ENCODE peak calls at places on chromosome 13, in four cellular contexts. Q is lower leg skin, V is fibroblast of mammary gland, B is cardiac muscle cell. U is an unnamed sample.

GRCh38 chr13:44576396-44577235 is 486 bp upstream of the TSC22D1 start:
- DNase-seq in B (peak; percentile 52), Q (no peak), V (no peak), U (no peak)

GRCh38 chr13:76894401-76895110 is 8.4 kb upstream of the KCTD12 start:
- DNase-seq in Q (no peak), B (no peak), V (no peak), U (no peak)

GRCh38 chr13:91087276-91087675 is 260.2 kb upstream of the MIR17HG start:
- DNase-seq in Q (no peak), B (no peak), V (no peak), U (no peak)

GRCh38 chr13:54637377-54637776 is 1608.8 kb downstream of the OLFM4 start:
- DNase-seq in B (peak; percentile 82), V (no peak), Q (no peak), U (no peak)

GRCh38 chr13:50156140-50156539 is 140.9 kb downstream of the KCNRG start:
- DNase-seq in V (peak; percentile 64), B (no peak), Q (no peak), U (peak; percentile 67)

GRCh38 chr13:23348270-23349126 is 85.0 kb downstream of the SACS start:
- DNase-seq in Q (no peak), V (peak; percentile 64), B (peak; percentile 13), U (peak; percentile 5)

GRCh38 chr13:104616990-104617389 is 1550.8 kb upstream of the SLC10A2 start:
- DNase-seq in Q (no peak), V (no peak), B (no peak), U (no peak)

GRCh38 chr13:99361197-99361596 is 54.0 kb upstream of the GPR183 start:
- DNase-seq in Q (no peak), B (no peak), V (no peak), U (no peak)

GRCh38 chr13:31172001-31172400 is 10.3 kb upstream of the HSPH1 start:
- DNase-seq in V (peak; percentile 45), Q (no peak), B (no peak), U (peak; percentile 68)

GRCh38 chr13:103386341-103386740 is 320.1 kb upstream of the SLC10A2 start:
- DNase-seq in B (peak; percentile 72), V (peak; percentile 17), Q (no peak), U (peak; percentile 2)

GRCh38 chr13:39767791-39768564 is 112.5 kb downstream of the COG6 start:
- DNase-seq in B (no peak), Q (no peak), V (no peak), U (no peak)

GRCh38 chr13:42745655-42746054 is 35.7 kb upstream of the FAM216B start:
- DNase-seq in V (peak; percentile 47), B (no peak), Q (no peak), U (no peak)

GRCh38 chr13:112069727-112070300 is 2.9 kb downstream of the SOX1 start:
- DNase-seq in V (no peak), Q (no peak), B (no peak), U (no peak)

GRCh38 chr13:40164137-40164536 is 502.3 kb downstream of the FOXO1 start:
- DNase-seq in Q (no peak), B (no peak), V (peak; percentile 86), U (no peak)

GRCh38 chr13:29540799-29541198 is 54.7 kb downstream of the SLC7A1 start:
- DNase-seq in B (no peak), Q (no peak), V (no peak), U (no peak)

GRCh38 chr13:29546662-29547061 is 48.8 kb downstream of the SLC7A1 start:
- DNase-seq in B (no peak), Q (no peak), V (no peak), U (no peak)

GRCh38 chr13:29545988-29546387 is 49.5 kb downstream of the SLC7A1 start:
- DNase-seq in Q (no peak), B (no peak), V (no peak), U (no peak)

GRCh38 chr13:29541400-29541799 is 54.1 kb downstream of the SLC7A1 start:
- DNase-seq in B (no peak), Q (no peak), V (no peak), U (no peak)

GRCh38 chr13:29543230-29544215 is 52.0 kb downstream of the SLC7A1 start:
- DNase-seq in V (peak; percentile 69), Q (no peak), B (no peak), U (no peak)
- TF ChIP-seq CTCF in V (peak; percentile 7), Q (no peak), B (no peak), U (peak; percentile 1)

GRCh38 chr13:86425127-86425526 is 625.9 kb upstream of the SLITRK6 start:
- DNase-seq in V (no peak), B (peak; percentile 20), Q (no peak), U (no peak)

GRCh38 chr13:86426437-86426836 is 627.2 kb upstream of the SLITRK6 start:
- DNase-seq in B (no peak), V (no peak), Q (no peak), U (no peak)
- H3K4me3 ChIP-seq in B (no peak overlapping the region), V (no peak overlapping the region), Q (no peak overlapping the region), U (no peak overlapping the region)

GRCh38 chr13:94177041-94177440 is 302.4 kb downstream of the DCT start:
- DNase-seq in V (peak; percentile 24), B (no peak), Q (no peak), U (no peak)

GRCh38 chr13:94174009-94174408 is 305.5 kb downstream of the DCT start:
- DNase-seq in Q (no peak), V (no peak), B (no peak), U (no peak)

GRCh38 chr13:94175076-94175475 is 304.4 kb downstream of the DCT start:
- DNase-seq in Q (no peak), B (no peak), V (no peak), U (no peak)

GRCh38 chr13:94178625-94179244 is 300.7 kb downstream of the DCT start:
- DNase-seq in V (no peak), B (no peak), Q (no peak), U (no peak)

DNA sequence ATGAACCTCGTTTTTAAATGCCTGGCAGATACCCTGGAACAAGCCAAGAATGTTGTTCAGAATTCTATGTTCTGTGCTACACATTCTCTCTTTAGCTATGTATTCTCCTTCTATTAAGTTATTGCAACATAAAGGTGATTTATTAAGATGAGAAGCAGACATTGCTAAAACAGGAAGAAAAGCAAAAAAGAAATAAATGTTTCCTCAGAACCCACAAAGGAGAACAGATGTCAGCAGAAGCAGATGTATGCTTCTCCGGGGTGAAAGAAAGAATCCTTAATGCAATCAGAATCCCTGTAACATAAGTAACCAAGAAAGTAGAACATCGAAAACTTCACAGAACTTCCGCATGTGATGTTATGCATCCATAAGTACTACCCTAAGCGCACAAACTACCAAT is 302.9 kb downstream of the DCT start:
- DNase-seq in B (no peak), Q (no peak), V (peak; percentile 75), U (no peak)
- TF ChIP-seq CTCF in B (no peak), Q (no peak), V (no peak), U (no peak)

GRCh38 chr13:52845766-52846566 is 2.5 kb downstream of the PCDH8 start:
- DNase-seq in V (no peak), B (peak; percentile 36), Q (no peak), U (no peak)

GRCh38 chr13:52847322-52847681 is 1.1 kb downstream of the PCDH8 start:
- DNase-seq in V (no peak), B (no peak), Q (no peak), U (no peak)

GRCh38 chr13:52847682-52848432 is 583 bp downstream of the PCDH8 start:
- DNase-seq in Q (no peak), V (no peak), B (no peak), U (no peak)

GRCh38 chr13:52846567-52847321 is 1.7 kb downstream of the PCDH8 start:
- DNase-seq in B (peak; percentile 90), V (peak; percentile 28), Q (no peak), U (peak; percentile 1)

GRCh38 chr13:52845334-52845761 is 3.1 kb downstream of the PCDH8 start:
- DNase-seq in V (no peak), B (peak; percentile 47), Q (no peak), U (no peak)
- H3K4me3 ChIP-seq in V (no peak overlapping the region), B (no peak overlapping the region), Q (no peak overlapping the region), U (no peak overlapping the region)

GRCh38 chr13:70994204-70994603 is 872.8 kb downstream of the DACH1 start:
- DNase-seq in V (no peak), Q (no peak), B (no peak), U (no peak)
- TF ChIP-seq CTCF in V (no peak), Q (no peak), B (no peak), U (no peak)

GRCh38 chr13:80235559-80236296 is 105.2 kb downstream of the SPRY2 start:
- DNase-seq in V (no peak), B (peak; percentile 15), Q (no peak), U (no peak)
- H3K4me3 ChIP-seq in V (no peak overlapping the region), B (no peak overlapping the region), Q (no peak overlapping the region), U (no peak overlapping the region)

GRCh38 chr13:34300559-34300958 is 482.6 kb downstream of the RFC3 start:
- DNase-seq in Q (no peak), B (no peak), V (no peak), U (no peak)

GRCh38 chr13:34308725-34309124 is 490.8 kb downstream of the RFC3 start:
- DNase-seq in Q (no peak), B (no peak), V (no peak), U (peak; percentile 24)

GRCh38 chr13:34302596-34302995 is 484.6 kb downstream of the RFC3 start:
- DNase-seq in V (no peak), B (no peak), Q (no peak), U (no peak)

DNA sequence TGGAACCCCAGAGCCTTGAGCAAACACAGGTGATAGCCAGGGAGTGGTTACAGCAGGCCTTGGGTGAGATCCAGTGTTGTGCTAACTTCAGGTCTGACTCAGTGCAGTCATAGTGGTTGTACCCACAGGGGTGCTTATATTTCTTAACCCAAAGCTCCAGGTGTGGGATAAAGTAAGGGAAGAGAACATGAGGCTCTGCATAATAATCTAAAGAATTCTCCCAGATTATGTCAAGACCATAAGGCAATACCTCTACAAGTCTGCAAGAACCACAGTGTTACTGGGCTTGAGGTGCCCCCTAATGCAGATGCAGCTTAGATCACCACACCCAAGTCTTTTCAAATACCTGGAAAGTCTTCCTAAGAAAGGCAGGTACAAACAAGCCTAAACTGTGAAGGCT is 485.4 kb downstream of the RFC3 start:
- DNase-seq in V (no peak), B (no peak), Q (no peak), U (no peak)
- TF ChIP-seq CTCF in V (no peak), B (no peak), Q (no peak), U (no peak)

DNA sequence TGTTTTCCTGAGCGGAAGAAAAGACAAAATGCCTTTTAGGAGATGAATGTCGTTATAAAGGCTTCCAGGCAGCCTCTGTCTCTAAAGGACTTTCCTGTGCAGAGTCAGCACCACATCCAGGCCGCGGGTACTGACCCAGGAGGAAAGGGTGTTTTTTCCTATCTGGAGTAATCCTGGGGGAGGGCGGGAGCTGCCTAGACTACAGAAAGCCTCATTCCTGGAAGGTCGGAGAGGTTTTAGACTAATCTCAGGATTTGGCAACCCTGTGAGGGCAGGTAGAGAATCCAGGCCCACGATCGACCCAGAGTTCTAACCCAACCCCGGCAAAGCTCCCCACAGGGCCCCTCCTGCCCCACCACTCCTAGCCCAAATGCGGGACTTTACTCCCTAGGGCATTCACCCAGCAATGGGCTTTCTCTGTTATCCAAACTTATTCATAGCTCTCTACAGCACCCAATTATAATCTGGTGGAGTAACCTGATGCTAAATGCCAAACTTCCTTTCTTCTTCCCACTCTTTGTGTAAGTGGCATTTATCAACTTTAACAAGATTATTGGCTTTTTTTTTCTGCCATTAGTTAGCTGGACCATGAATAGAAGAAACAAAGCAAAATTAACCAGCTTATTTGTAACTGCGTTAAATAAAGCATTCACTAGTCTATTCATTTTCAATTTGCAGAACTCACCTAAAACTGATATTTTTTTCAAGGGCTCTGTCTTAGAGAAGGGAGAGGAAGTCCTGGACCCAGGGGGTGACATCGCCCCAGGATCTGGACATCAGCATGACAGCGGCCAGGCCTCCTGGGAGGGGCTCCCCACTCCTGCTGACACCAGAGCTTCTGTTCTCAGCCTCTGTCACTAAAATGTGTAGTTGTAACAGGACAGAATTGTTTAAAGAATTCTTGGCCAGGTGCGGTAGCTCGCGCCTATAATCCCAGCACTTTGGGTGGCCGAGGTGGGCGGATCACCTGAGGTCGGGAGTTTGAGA is 1.4 kb downstream of the FAM124A start:
- DNase-seq in Q (no peak), V (no peak), B (no peak), U (no peak)
- H3K4me3 ChIP-seq in Q (no peak overlapping the region), V (no peak overlapping the region), B (peak overlapping the region; percentile 76), U (no peak overlapping the region)

U was measured in fibroblast of the aortic adventitia.